ENCODE peak calls at places on chromosomes 13 and 19, in nine cellular contexts. K is tibial nerve, R is transverse colon, P is H54, D is upper lobe of left lung, U is heart left ventricle, J is GM12891, W is A549, L is suprapubic skin. O is an unnamed sample.

GRCh38 chr19:10173527-10173926 is 21.2 kb downstream of the DNMT1 start:
- DNase-seq in W (no peak), L (no peak), D (no peak), K (no peak), P (no peak), J (no peak), U (no peak), R (no peak), O (no peak)

GRCh38 chr19:51572908-51573307 is 1.8 kb downstream of the ZNF175 start:
- DNase-seq in D (no peak), J (no peak), W (no peak), K (no peak), L (no peak), P (peak), U (no peak), R (no peak), O (no peak)

GRCh38 chr13:36193151-36193855 is 21.1 kb downstream of the SOHLH2 start:
- DNase-seq in R (no peak), K (no peak), J (no peak), W (no peak), L (no peak), P (no peak), U (no peak), D (no peak), O (no peak)

GRCh38 chr19:3094638-3095374 is 644 bp downstream of the GNA11 start:
- DNase-seq in R (no peak), K (no peak), D (no peak), W (no peak), L (peak), J (no peak), P (no peak), U (no peak), O (peak)

GRCh38 chr19:54324071-54324470 is 11.1 kb upstream of the LILRA5 start:
- DNase-seq in W (no peak), D (no peak), U (no peak), L (no peak), P (no peak), K (no peak), J (no peak), R (no peak), O (no peak)

GRCh38 chr13:32164622-32165268 is 133.2 kb downstream of the FRY start:
- DNase-seq in P (peak), W (peak), L (no peak), U (no peak), R (no peak), J (no peak), D (peak), K (no peak), O (peak)

GRCh38 chr19:33628921-33629825 is 7.4 kb downstream of the CHST8 start:
- DNase-seq in W (no peak), L (peak), K (no peak), D (no peak), R (no peak), P (no peak), J (no peak), U (no peak), O (no peak)

GRCh38 chr13:77832339-77833100 is 86.1 kb downstream of the EDNRB start:
- DNase-seq in L (no peak), D (no peak), W (no peak), U (no peak), P (no peak), J (no peak), K (no peak), R (no peak), O (no peak)

GRCh38 chr19:38741670-38742069 is 2.6 kb downstream of the CAPN12 start:
- DNase-seq in R (no peak), W (no peak), U (no peak), D (no peak), P (no peak), L (no peak), K (no peak), J (peak), O (no peak)

GRCh38 chr13:99916366-99917103 is 55.0 kb downstream of the ZIC5 start:
- DNase-seq in W (peak), K (peak), D (no peak), R (no peak), U (no peak), J (peak), P (peak), L (no peak), O (peak)

GRCh38 chr19:40284251-40284500 is 969 bp downstream of the AKT2 start:
- DNase-seq in L (no peak), U (no peak), D (no peak), R (no peak), K (no peak), P (no peak), J (no peak), W (no peak), O (no peak)

GRCh38 chr19:31262673-31263308 is 86.4 kb downstream of the TSHZ3 start:
- DNase-seq in J (no peak), U (no peak), W (no peak), P (no peak), L (no peak), R (no peak), K (no peak), D (no peak), O (no peak)

GRCh38 chr13:49996166-49996915 is 501 bp upstream of the TRIM13 start:
- DNase-seq in U (peak), J (peak), K (peak), R (peak), W (peak), P (peak), D (peak), L (peak), O (peak)

GRCh38 chr13:34030782-34031181 is 212.8 kb downstream of the RFC3 start:
- DNase-seq in R (no peak), L (no peak), P (no peak), U (no peak), D (no peak), K (no peak), J (no peak), W (no peak), O (no peak)

GRCh38 chr13:80160110-80160509 is 180.8 kb downstream of the SPRY2 start:
- DNase-seq in P (no peak), J (no peak), D (no peak), K (no peak), L (no peak), U (no peak), W (no peak), R (no peak), O (no peak)

GRCh38 chr13:25018729-25019115 is 77.2 kb upstream of the PABPC3 start:
- DNase-seq in J (no peak), D (no peak), W (no peak), L (no peak), K (no peak), R (peak), P (no peak), U (no peak), O (peak)

GRCh38 chr13:51675385-51675784 is 91.1 kb downstream of the WDFY2 start:
- DNase-seq in W (no peak), U (no peak), L (no peak), P (no peak), J (no peak), R (no peak), D (no peak), K (no peak), O (no peak)

GRCh38 chr19:14542721-14543328 is 13.4 kb downstream of the TECR start:
- DNase-seq in K (no peak), R (no peak), J (no peak), L (no peak), W (no peak), D (no peak), U (no peak), P (no peak), O (peak)

GRCh38 chr13:30880756-30881155 is 25.3 kb upstream of the MEDAG start:
- DNase-seq in J (no peak), P (no peak), W (peak), D (no peak), K (peak), R (no peak), U (no peak), L (no peak), O (no peak)

GRCh38 chr13:93945621-93946020 is 533.9 kb downstream of the DCT start:
- DNase-seq in R (no peak), U (no peak), K (no peak), L (no peak), W (no peak), P (no peak), D (no peak), J (no peak), O (no peak)

GRCh38 chr13:20997301-20998061 is 63.9 kb downstream of the LATS2 start:
- DNase-seq in W (no peak), R (no peak), P (peak), K (no peak), D (no peak), U (no peak), J (no peak), L (no peak), O (peak)

GRCh38 chr19:58562126-58563033 is 4.0 kb upstream of the UBE2M start:
- DNase-seq in R (no peak), L (no peak), D (no peak), K (no peak), J (no peak), U (peak), W (no peak), P (no peak), O (no peak)

GRCh38 chr19:49954933-49955332 is 6.0 kb downstream of the SIGLEC11 start:
- DNase-seq in P (no peak), D (no peak), K (no peak), W (no peak), R (no peak), U (no peak), J (no peak), L (no peak), O (no peak)
- TF ChIP-seq POLR2A in P (no peak), D (no peak), K (no peak), W (no peak), R (no peak), U (no peak), J (no peak), L (no peak), O (no peak)

DNA sequence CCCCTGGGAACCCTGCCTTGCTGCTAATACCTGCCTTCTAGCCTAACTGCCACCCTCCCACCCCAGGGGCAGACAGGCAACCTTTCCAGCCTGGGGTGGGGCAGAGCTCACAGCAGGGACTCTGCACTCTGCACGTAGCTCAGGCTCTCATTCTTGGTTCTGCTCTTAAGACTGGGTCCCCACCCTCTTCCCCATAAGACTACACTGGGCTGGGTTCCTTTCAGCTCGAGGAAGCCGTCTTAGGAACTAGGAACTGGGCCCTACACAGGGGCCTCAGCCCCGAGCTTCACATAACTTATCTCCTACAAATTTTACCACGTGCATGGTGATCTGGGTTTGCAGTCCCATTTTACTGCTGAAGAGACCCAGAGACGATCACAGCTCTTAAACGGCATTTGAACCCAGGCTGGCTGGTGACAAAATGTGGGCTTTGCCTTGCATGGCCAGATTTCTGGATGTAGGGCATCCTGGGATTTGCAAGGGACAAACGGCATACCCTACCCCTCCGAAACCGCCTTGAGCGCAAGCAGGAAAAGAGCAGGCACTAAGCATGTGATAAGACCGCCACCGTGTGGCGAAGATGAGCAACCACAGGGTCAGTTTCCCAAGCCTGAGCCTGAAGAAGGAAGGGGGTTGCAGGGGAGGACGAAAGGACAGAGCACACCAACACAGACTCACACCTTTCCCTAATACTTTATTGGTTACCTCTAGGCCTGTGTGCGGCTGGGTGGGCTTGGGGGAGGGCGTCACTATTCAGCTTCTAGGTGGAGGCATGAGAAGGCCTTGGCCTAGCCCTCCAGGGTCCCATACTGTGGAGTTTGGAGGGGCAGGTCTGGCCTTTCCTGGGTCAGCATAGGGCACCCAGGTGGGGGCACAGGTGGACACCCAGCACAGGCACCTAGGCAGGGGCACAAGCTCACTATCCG is 5.1 kb downstream of the JUNB start:
- DNase-seq in K (peak), P (no peak), U (peak), D (peak), R (peak), J (no peak), L (no peak), W (no peak), O (peak)
- TF ChIP-seq POLR2A in K (no peak), P (no peak), U (no peak), D (no peak), R (peak), J (no peak), L (no peak), W (no peak), O (peak)

DNA sequence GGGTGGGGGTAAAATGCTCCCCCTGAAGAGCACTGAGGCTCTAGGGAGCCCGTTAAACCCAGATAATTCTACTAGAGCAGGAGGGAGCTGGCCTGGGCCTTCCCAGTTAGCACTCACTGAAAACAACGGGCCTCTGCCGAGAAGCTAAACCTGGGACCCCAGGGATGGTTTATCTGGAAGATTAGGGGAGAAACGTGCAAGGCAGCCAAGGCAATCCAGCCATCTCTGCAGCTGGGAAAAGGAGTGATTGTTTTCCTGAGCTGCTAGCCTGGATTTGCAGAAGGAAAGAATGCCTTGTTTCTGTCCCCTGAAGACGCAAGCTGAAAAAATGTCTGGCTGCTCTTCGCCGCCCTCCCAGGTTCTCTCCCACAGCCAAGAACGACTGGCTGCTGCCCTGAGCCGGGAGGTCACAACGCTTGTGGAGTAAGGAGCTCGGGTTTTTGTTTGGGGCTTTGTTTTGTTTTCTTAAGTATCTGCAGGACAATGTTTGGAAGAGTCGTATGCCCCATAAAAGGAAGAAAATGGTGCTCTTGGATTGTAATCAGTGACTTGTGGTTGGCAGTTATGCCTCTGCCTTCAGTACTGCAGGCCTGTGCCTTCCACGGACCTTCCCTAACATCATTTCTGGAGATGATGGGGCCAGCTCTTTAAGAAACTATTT is 31.5 kb downstream of the COL4A2 start:
- DNase-seq in U (no peak), R (peak), P (no peak), J (no peak), K (peak), L (no peak), W (no peak), D (no peak), O (no peak)
- TF ChIP-seq POLR2A in U (no peak), R (no peak), P (no peak), J (no peak), K (no peak), L (no peak), W (no peak), D (no peak), O (no peak)

GRCh38 chr19:13024126-13024957 is 29.1 kb downstream of the NFIX start:
- DNase-seq in L (no peak), K (no peak), P (no peak), R (no peak), W (no peak), U (no peak), J (no peak), D (no peak), O (no peak)

GRCh38 chr19:13022111-13022858 is 27.0 kb downstream of the NFIX start:
- DNase-seq in W (no peak), R (no peak), U (no peak), K (no peak), D (no peak), L (no peak), J (no peak), P (no peak), O (no peak)

GRCh38 chr19:13023666-13024065 is 28.4 kb downstream of the NFIX start:
- DNase-seq in W (no peak), P (no peak), L (no peak), K (no peak), D (no peak), J (no peak), R (no peak), U (no peak), O (no peak)

GRCh38 chr19:13024958-13025653 is 29.8 kb downstream of the NFIX start:
- DNase-seq in J (no peak), W (no peak), L (no peak), U (no peak), D (peak), R (peak), P (no peak), K (no peak), O (no peak)

DNA sequence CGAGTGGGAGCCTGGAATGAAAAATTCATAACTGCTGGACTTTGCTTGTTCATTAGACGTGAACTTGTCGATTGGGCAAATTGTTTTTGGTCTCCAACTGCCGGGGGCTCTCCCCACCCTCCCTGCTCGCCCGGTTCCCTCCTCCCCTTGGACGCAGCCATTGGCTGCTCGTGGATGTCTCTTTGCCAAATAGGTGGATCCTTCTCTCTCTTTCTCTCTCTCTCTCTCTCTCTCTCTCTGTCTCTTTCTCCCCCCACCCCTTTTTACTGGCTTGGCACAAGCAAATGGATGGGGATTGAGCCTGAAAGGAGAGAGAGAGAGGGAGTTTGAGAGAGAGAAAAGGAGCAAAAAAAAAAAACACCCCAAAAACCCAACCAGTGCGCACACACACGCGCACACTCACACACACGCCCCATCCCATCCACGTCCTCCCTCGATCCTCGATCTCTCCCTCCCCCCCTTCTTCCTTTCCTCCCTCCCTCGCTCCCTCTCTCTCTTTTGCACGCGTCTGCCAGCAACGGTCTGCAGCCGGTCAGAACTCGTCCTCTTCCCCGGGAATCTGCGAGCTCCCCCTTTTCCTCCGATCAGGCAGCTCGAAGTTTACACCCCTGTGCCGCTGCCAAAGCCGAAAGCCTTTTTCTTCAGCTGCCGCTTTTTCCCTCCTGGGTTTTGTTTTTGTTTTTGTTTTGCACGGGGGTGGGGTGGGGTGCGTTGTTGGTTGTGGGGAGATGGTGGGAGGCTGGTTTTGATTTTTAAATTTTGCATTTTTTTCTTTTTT is 27.8 kb downstream of the NFIX start:
- DNase-seq in L (peak), J (no peak), W (peak), U (peak), P (peak), D (peak), K (peak), R (peak), O (peak)
- TF ChIP-seq POLR2A in L (no peak), J (no peak), W (no peak), U (no peak), P (peak), D (no peak), K (no peak), R (peak), O (peak)

O was measured in erythroblast.